ENCODE peak calls at places on chromosomes 12 and 14, in ten cellular contexts. One of them, this sample, is unnamed.

GRCh38 chr12:98845957-98846356 is 200.9 kb downstream of the APAF1 start:
- DNase-seq in AG10803: no peak
- DNase-seq in prostate gland: no peak
- DNase-seq in Caco-2: no peak
- DNase-seq in AG09319: no peak
- DNase-seq in fibroblast of gingiva: no peak
- DNase-seq in T follicular helper cell: no peak
- DNase-seq in GOT3: no peak
- DNase-seq in HS-27A: no peak
- DNase-seq in pulmonary artery endothelial cell: no peak
- DNase-seq in this sample: no peak

GRCh38 chr12:108461071-108461670 is 53.9 kb upstream of the FICD start:
- DNase-seq in prostate gland: no peak
- DNase-seq in pulmonary artery endothelial cell: no peak
- DNase-seq in AG10803: no peak
- DNase-seq in Caco-2: no peak
- DNase-seq in T follicular helper cell: no peak
- DNase-seq in GOT3: no peak
- DNase-seq in fibroblast of gingiva: no peak
- DNase-seq in HS-27A: no peak
- DNase-seq in AG09319: no peak
- DNase-seq in this sample: no peak

GRCh38 chr14:85090681-85091080 is 439.3 kb upstream of the FLRT2 start:
- DNase-seq in HS-27A: no peak
- DNase-seq in AG09319: no peak
- DNase-seq in pulmonary artery endothelial cell: no peak
- DNase-seq in fibroblast of gingiva: no peak
- DNase-seq in GOT3: no peak
- DNase-seq in prostate gland: no peak
- DNase-seq in T follicular helper cell: no peak
- DNase-seq in AG10803: peak
- DNase-seq in Caco-2: no peak
- DNase-seq in this sample: no peak

GRCh38 chr12:125149160-125150108 is 84.2 kb downstream of the AACS start:
- DNase-seq in T follicular helper cell: no peak
- DNase-seq in prostate gland: no peak
- DNase-seq in fibroblast of gingiva: no peak
- DNase-seq in HS-27A: no peak
- DNase-seq in AG10803: no peak
- DNase-seq in Caco-2: no peak
- DNase-seq in GOT3: no peak
- DNase-seq in AG09319: no peak
- DNase-seq in pulmonary artery endothelial cell: no peak
- DNase-seq in this sample: no peak

GRCh38 chr12:39966251-39966650 is 139.6 kb downstream of the SLC2A13 start:
- DNase-seq in pulmonary artery endothelial cell: no peak
- DNase-seq in T follicular helper cell: no peak
- DNase-seq in fibroblast of gingiva: no peak
- DNase-seq in GOT3: no peak
- DNase-seq in prostate gland: no peak
- DNase-seq in HS-27A: no peak
- DNase-seq in Caco-2: no peak
- DNase-seq in AG10803: no peak
- DNase-seq in AG09319: no peak
- DNase-seq in this sample: no peak

GRCh38 chr14:69720912-69721311 is 46.0 kb upstream of the SRSF5 start:
- DNase-seq in T follicular helper cell: no peak
- DNase-seq in AG10803: no peak
- DNase-seq in prostate gland: no peak
- DNase-seq in Caco-2: no peak
- DNase-seq in fibroblast of gingiva: no peak
- DNase-seq in GOT3: no peak
- DNase-seq in pulmonary artery endothelial cell: no peak
- DNase-seq in HS-27A: no peak
- DNase-seq in AG09319: no peak
- DNase-seq in this sample: no peak

GRCh38 chr14:46482200-46482599 is 169.4 kb downstream of the RPL10L start:
- DNase-seq in prostate gland: no peak
- DNase-seq in pulmonary artery endothelial cell: no peak
- DNase-seq in Caco-2: no peak
- DNase-seq in AG10803: no peak
- DNase-seq in T follicular helper cell: no peak
- DNase-seq in GOT3: no peak
- DNase-seq in HS-27A: no peak
- DNase-seq in AG09319: no peak
- DNase-seq in fibroblast of gingiva: no peak
- DNase-seq in this sample: no peak

GRCh38 chr12:43238281-43238680 is 313.7 kb downstream of the ADAMTS20 start:
- DNase-seq in T follicular helper cell: no peak
- DNase-seq in AG10803: no peak
- DNase-seq in HS-27A: no peak
- DNase-seq in fibroblast of gingiva: no peak
- DNase-seq in prostate gland: no peak
- DNase-seq in GOT3: no peak
- DNase-seq in Caco-2: no peak
- DNase-seq in AG09319: no peak
- DNase-seq in pulmonary artery endothelial cell: peak
- DNase-seq in this sample: no peak

GRCh38 chr14:35689000-35689460 is 120.1 kb downstream of the RALGAPA1 start:
- DNase-seq in GOT3: no peak
- DNase-seq in AG09319: no peak
- DNase-seq in fibroblast of gingiva: no peak
- DNase-seq in HS-27A: no peak
- DNase-seq in AG10803: no peak
- DNase-seq in Caco-2: no peak
- DNase-seq in prostate gland: no peak
- DNase-seq in pulmonary artery endothelial cell: no peak
- DNase-seq in T follicular helper cell: no peak
- DNase-seq in this sample: no peak

GRCh38 chr12:32559434-32559833 is 119.7 kb upstream of the DNM1L start:
- DNase-seq in T follicular helper cell: no peak
- DNase-seq in AG10803: peak
- DNase-seq in Caco-2: no peak
- DNase-seq in GOT3: no peak
- DNase-seq in fibroblast of gingiva: peak
- DNase-seq in pulmonary artery endothelial cell: no peak
- DNase-seq in AG09319: peak
- DNase-seq in HS-27A: no peak
- DNase-seq in prostate gland: no peak
- DNase-seq in this sample: no peak

This sample was measured in retinal pigment epithelial cell.